ENCODE peak calls at places on chromosomes 7 and 10, in four cellular contexts. One of them, this sample, is unnamed.

GRCh38 chr10:8055420-8056349 is 1.2 kb downstream of the GATA3 start:
- DNase-seq in endothelial cell of umbilical vein: no peak
- DNase-seq in esophagus squamous epithelium: no peak
- DNase-seq in tibial nerve: no peak
- DNase-seq in this sample: no peak

GRCh38 chr7:32026076-32026425 is 44.2 kb downstream of the PDE1C start:
- DNase-seq in tibial nerve: no peak
- DNase-seq in esophagus squamous epithelium: no peak
- DNase-seq in endothelial cell of umbilical vein: no peak
- DNase-seq in this sample: no peak

GRCh38 chr7:13185139-13185538 is 497.7 kb downstream of the ARL4A start:
- DNase-seq in esophagus squamous epithelium: no peak
- DNase-seq in tibial nerve: no peak
- DNase-seq in endothelial cell of umbilical vein: no peak
- DNase-seq in this sample: no peak

GRCh38 chr7:32858648-32859047 is 32.9 kb downstream of the KBTBD2 start:
- DNase-seq in tibial nerve: no peak
- DNase-seq in endothelial cell of umbilical vein: no peak
- DNase-seq in esophagus squamous epithelium: no peak
- DNase-seq in this sample: no peak

GRCh38 chr7:29207469-29207868 is 12.9 kb downstream of the CHN2 start:
- DNase-seq in esophagus squamous epithelium: no peak
- DNase-seq in tibial nerve: no peak
- DNase-seq in endothelial cell of umbilical vein: peak; percentile 31
- DNase-seq in this sample: no peak

GRCh38 chr7:11237742-11238141 is 264.1 kb downstream of the PHF14 start:
- DNase-seq in endothelial cell of umbilical vein: no peak
- DNase-seq in tibial nerve: no peak
- DNase-seq in esophagus squamous epithelium: no peak
- DNase-seq in this sample: no peak

GRCh38 chr10:86218160-86218559 is 148.4 kb downstream of the GRID1 start:
- DNase-seq in tibial nerve: no peak
- DNase-seq in endothelial cell of umbilical vein: no peak
- DNase-seq in esophagus squamous epithelium: no peak
- DNase-seq in this sample: no peak

GRCh38 chr10:44467090-44467489 is 82.2 kb upstream of the CXCL12 start:
- DNase-seq in esophagus squamous epithelium: no peak
- DNase-seq in tibial nerve: no peak
- DNase-seq in endothelial cell of umbilical vein: no peak
- DNase-seq in this sample: no peak

GRCh38 chr10:133245439-133246235 is 8.0 kb downstream of the VENTX start:
- DNase-seq in esophagus squamous epithelium: no peak
- DNase-seq in endothelial cell of umbilical vein: no peak
- DNase-seq in tibial nerve: no peak
- DNase-seq in this sample: peak; percentile 96

GRCh38 chr7:135210818-135211178 is 528 bp downstream of the WDR91 start:
- DNase-seq in endothelial cell of umbilical vein: peak; percentile 41
- DNase-seq in esophagus squamous epithelium: no peak
- DNase-seq in tibial nerve: no peak
- DNase-seq in this sample: peak; percentile 61

GRCh38 chr7:46449743-46450142 is 528.7 kb upstream of the IGFBP3 start:
- DNase-seq in esophagus squamous epithelium: no peak
- DNase-seq in tibial nerve: no peak
- DNase-seq in endothelial cell of umbilical vein: no peak
- DNase-seq in this sample: no peak

GRCh38 chr7:39936786-39937185 is 13.3 kb upstream of the CDK13 start:
- DNase-seq in tibial nerve: no peak
- DNase-seq in esophagus squamous epithelium: no peak
- DNase-seq in endothelial cell of umbilical vein: no peak
- DNase-seq in this sample: no peak

GRCh38 chr7:100888988-100889760 is at the start of gene UFSP1:
- DNase-seq in tibial nerve: no peak
- DNase-seq in esophagus squamous epithelium: no peak
- DNase-seq in endothelial cell of umbilical vein: no peak
- DNase-seq in this sample: no peak

GRCh38 chr7:23234569-23235296 is 11.8 kb upstream of the GPNMB start:
- DNase-seq in esophagus squamous epithelium: no peak
- DNase-seq in tibial nerve: no peak
- DNase-seq in endothelial cell of umbilical vein: no peak
- DNase-seq in this sample: no peak

GRCh38 chr7:4237296-4238235 is 444.5 kb upstream of the FOXK1 start:
- DNase-seq in tibial nerve: no peak
- DNase-seq in esophagus squamous epithelium: no peak
- DNase-seq in endothelial cell of umbilical vein: no peak
- DNase-seq in this sample: no peak

GRCh38 chr7:111011500-111011899 is 79.4 kb upstream of the LRRN3 start:
- DNase-seq in endothelial cell of umbilical vein: no peak
- DNase-seq in esophagus squamous epithelium: no peak
- DNase-seq in tibial nerve: no peak
- DNase-seq in this sample: no peak

GRCh38 chr7:106609416-106609815 is 51.5 kb downstream of the CCDC71L start:
- DNase-seq in endothelial cell of umbilical vein: peak; percentile 88
- DNase-seq in esophagus squamous epithelium: no peak
- DNase-seq in tibial nerve: no peak
- DNase-seq in this sample: no peak

GRCh38 chr10:17756557-17757208 is 4.7 kb downstream of the TMEM236 start:
- DNase-seq in tibial nerve: no peak
- DNase-seq in esophagus squamous epithelium: no peak
- DNase-seq in endothelial cell of umbilical vein: no peak
- DNase-seq in this sample: peak; percentile 9

GRCh38 chr7:98470131-98470985 is 69.5 kb upstream of the BAIAP2L1 start:
- DNase-seq in endothelial cell of umbilical vein: no peak
- DNase-seq in tibial nerve: no peak
- DNase-seq in esophagus squamous epithelium: no peak
- DNase-seq in this sample: peak; percentile 57

GRCh38 chr10:80144302-80145131 is 12.0 kb downstream of the PLAC9 start:
- DNase-seq in esophagus squamous epithelium: no peak
- DNase-seq in endothelial cell of umbilical vein: no peak
- DNase-seq in tibial nerve: no peak
- DNase-seq in this sample: no peak

GRCh38 chr7:90276033-90276728 is 31.2 kb downstream of the CFAP69 start:
- DNase-seq in tibial nerve: no peak
- DNase-seq in endothelial cell of umbilical vein: no peak
- DNase-seq in esophagus squamous epithelium: no peak
- DNase-seq in this sample: no peak

GRCh38 chr10:42936580-42936979 is 140.3 kb upstream of the RET start:
- DNase-seq in tibial nerve: no peak
- DNase-seq in esophagus squamous epithelium: no peak
- DNase-seq in endothelial cell of umbilical vein: no peak
- DNase-seq in this sample: no peak

GRCh38 chr10:88999629-89000028 is 9.0 kb downstream of the FAS start:
- DNase-seq in endothelial cell of umbilical vein: no peak
- DNase-seq in esophagus squamous epithelium: no peak
- DNase-seq in tibial nerve: no peak
- DNase-seq in this sample: no peak

GRCh38 chr10:31102421-31102820 is 70.8 kb upstream of the ZNF438 start:
- DNase-seq in esophagus squamous epithelium: no peak
- DNase-seq in endothelial cell of umbilical vein: no peak
- DNase-seq in tibial nerve: no peak
- DNase-seq in this sample: no peak

GRCh38 chr10:123621910-123622309 is 44.2 kb upstream of the GPR26 start:
- DNase-seq in esophagus squamous epithelium: no peak
- DNase-seq in tibial nerve: no peak
- DNase-seq in endothelial cell of umbilical vein: no peak
- DNase-seq in this sample: no peak

GRCh38 chr10:86350897-86351296 is 15.7 kb downstream of the GRID1 start:
- DNase-seq in esophagus squamous epithelium: no peak
- DNase-seq in endothelial cell of umbilical vein: no peak
- DNase-seq in tibial nerve: no peak
- DNase-seq in this sample: no peak

GRCh38 chr10:230758-231157 is 95.5 kb downstream of the ZMYND11 start:
- DNase-seq in endothelial cell of umbilical vein: peak; percentile 12
- DNase-seq in esophagus squamous epithelium: no peak
- DNase-seq in tibial nerve: no peak
- DNase-seq in this sample: peak; percentile 25

GRCh38 chr7:85529831-85530230 is 343.0 kb upstream of the SEMA3D start:
- DNase-seq in esophagus squamous epithelium: no peak
- DNase-seq in tibial nerve: no peak
- DNase-seq in endothelial cell of umbilical vein: peak; percentile 63
- DNase-seq in this sample: no peak

GRCh38 chr7:142722289-142722794 is 26.9 kb upstream of the PRSS1 start:
- DNase-seq in tibial nerve: no peak
- DNase-seq in esophagus squamous epithelium: no peak
- DNase-seq in endothelial cell of umbilical vein: no peak
- DNase-seq in this sample: no peak

GRCh38 chr7:154871483-154871882 is 131.4 kb downstream of the PAXIP1 start:
- DNase-seq in endothelial cell of umbilical vein: no peak
- DNase-seq in esophagus squamous epithelium: no peak
- DNase-seq in tibial nerve: no peak
- DNase-seq in this sample: no peak

GRCh38 chr7:31850066-31850465 is 163.1 kb downstream of the PPP1R17 start:
- DNase-seq in tibial nerve: no peak
- DNase-seq in endothelial cell of umbilical vein: no peak
- DNase-seq in esophagus squamous epithelium: no peak
- DNase-seq in this sample: no peak

GRCh38 chr10:12934777-12935176 is 66.7 kb downstream of the CCDC3 start:
- DNase-seq in tibial nerve: no peak
- DNase-seq in esophagus squamous epithelium: no peak
- DNase-seq in endothelial cell of umbilical vein: no peak
- DNase-seq in this sample: peak; percentile 11

GRCh38 chr10:20624642-20625041 is 272.5 kb downstream of the NEBL start:
- DNase-seq in tibial nerve: peak; percentile 22
- DNase-seq in esophagus squamous epithelium: no peak
- DNase-seq in endothelial cell of umbilical vein: no peak
- DNase-seq in this sample: no peak

GRCh38 chr7:24713039-24713793 is 44.0 kb downstream of the GSDME start:
- DNase-seq in esophagus squamous epithelium: no peak
- DNase-seq in tibial nerve: no peak
- DNase-seq in endothelial cell of umbilical vein: no peak
- DNase-seq in this sample: no peak

GRCh38 chr10:73997479-73997805 is 474 bp upstream of the VCL start:
- DNase-seq in endothelial cell of umbilical vein: no peak
- DNase-seq in tibial nerve: no peak
- DNase-seq in esophagus squamous epithelium: no peak
- DNase-seq in this sample: peak; percentile 79

DNA sequence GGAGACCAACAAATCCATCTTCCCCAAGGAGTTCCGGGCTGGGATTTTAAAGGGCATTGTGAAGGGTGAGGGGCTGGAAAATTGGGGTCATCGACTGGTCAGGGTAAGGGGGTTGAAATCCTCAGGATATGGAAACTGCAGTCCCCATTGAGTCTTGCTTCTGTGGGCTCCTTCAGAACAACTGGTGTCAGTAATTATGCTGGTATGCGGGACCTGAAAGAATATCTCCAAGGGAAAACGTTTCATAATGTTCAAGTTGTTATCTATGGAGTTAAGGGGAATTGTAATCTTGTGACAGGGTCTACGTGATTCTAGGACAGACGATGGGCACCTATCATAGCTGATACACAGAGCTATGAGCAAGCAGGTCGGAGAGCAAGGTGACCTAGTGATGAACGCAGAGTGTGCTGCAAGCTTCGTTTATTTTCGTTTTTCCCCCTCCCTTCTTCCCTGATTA is 494 bp upstream of the RHBDD2 start:
- DNase-seq in tibial nerve: no peak
- DNase-seq in esophagus squamous epithelium: no peak
- DNase-seq in endothelial cell of umbilical vein: no peak
- DNase-seq in this sample: no peak
- TF ChIP-seq POLR2A in tibial nerve: no peak
- TF ChIP-seq POLR2A in esophagus squamous epithelium: no peak
- TF ChIP-seq POLR2A in endothelial cell of umbilical vein: no peak
- TF ChIP-seq POLR2A in this sample: no peak

DNA sequence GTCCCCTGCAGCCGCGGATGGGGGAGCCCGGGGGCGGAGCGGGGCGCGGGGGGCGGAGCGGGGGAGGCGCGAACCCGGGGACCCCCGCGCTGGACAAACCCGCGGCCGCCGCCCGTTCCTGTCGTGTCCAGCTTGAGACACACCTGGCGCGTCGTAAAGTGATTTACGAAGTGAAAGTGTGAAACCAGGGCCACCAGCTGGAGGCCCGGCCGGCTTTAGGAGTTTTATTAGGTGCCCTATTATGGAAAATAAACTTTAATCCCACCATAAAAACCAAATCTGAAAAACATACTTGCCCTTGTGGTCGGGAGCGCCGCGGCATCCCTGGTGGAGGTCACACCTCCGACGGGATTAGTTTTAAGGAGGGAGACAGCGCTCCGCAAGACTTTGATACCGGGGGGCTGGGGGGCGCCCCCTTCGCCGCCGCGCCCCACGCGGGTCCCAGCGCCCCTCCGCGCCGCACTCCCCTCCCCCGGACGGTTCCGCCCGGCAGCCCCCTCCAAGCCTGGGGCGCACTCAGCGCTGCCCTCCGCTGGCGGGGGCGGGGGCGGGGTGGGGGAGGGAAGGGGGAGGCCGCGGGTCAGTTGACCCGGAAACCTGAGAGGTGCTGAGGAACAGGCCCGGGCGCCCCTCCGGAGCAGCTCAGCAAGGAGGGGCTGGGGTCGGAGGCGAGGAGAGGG is 10.3 kb downstream of the MNX1 start:
- DNase-seq in esophagus squamous epithelium: no peak
- DNase-seq in endothelial cell of umbilical vein: no peak
- DNase-seq in tibial nerve: no peak
- DNase-seq in this sample: no peak
- TF ChIP-seq POLR2A in esophagus squamous epithelium: no peak
- TF ChIP-seq POLR2A in endothelial cell of umbilical vein: no peak
- TF ChIP-seq POLR2A in tibial nerve: no peak
- TF ChIP-seq POLR2A in this sample: no peak

DNA sequence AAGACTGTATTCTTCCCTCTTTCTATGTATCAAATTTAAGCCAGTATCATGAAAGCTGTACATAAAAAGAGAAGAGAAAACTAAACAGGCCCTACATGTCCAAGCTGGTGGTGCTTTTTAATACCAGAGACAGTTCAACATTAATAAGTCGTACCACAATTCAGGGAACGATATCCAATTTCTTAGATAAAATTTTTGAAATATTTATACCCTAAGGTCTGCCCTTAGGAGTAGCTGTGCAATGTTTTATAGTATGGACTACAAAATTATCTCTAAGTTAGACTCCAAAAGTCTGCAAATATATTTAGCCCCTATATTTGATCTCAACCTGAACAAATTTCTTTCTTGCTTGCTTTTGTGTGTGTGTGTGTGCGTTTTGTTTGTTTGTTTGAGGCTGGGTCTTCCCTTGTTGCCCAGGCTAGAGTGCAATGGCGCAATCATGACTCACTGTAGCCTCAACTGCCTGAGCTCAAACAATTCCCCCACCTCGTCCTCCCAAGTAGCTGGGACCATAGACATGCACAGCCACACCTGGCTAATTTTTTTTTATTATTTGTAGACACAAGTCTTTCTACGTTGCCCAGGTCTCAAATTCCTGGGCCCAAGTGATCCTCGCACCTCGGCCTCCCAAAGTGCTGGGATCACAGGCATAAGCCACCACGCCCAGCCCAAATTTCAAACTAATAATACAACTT is 13.2 kb downstream of the ARHGAP19 start:
- DNase-seq in esophagus squamous epithelium: no peak
- DNase-seq in endothelial cell of umbilical vein: no peak
- DNase-seq in tibial nerve: no peak
- DNase-seq in this sample: no peak
- TF ChIP-seq POLR2A in esophagus squamous epithelium: no peak
- TF ChIP-seq POLR2A in endothelial cell of umbilical vein: no peak
- TF ChIP-seq POLR2A in tibial nerve: no peak
- TF ChIP-seq POLR2A in this sample: no peak

GRCh38 chr7:74173866-74174605 is at the start of gene EIF4H:
- DNase-seq in tibial nerve: peak; percentile 95
- DNase-seq in esophagus squamous epithelium: peak; percentile 83
- DNase-seq in endothelial cell of umbilical vein: peak; percentile 96
- DNase-seq in this sample: peak; percentile 98
- TF ChIP-seq POLR2A in tibial nerve: peak; percentile 50
- TF ChIP-seq POLR2A in esophagus squamous epithelium: peak; percentile 60
- TF ChIP-seq POLR2A in endothelial cell of umbilical vein: peak; percentile 92
- TF ChIP-seq POLR2A in this sample: peak; percentile 93

This sample was measured in erythroblast.